ENCODE peak calls at places on chromosomes 11 and 22, in five cellular contexts. X is fibroblast of mammary gland, D is choroid plexus epithelial cell, O is nephron progenitor cell, L is brain microvascular endothelial cell. C is an unnamed sample.

GRCh38 chr11:115304774-115305472 is 199.3 kb downstream of the CADM1 start:
- DNase-seq in X (no peak), D (no peak), O (no peak), L (no peak), C (no peak)

GRCh38 chr22:45036154-45036553 is 26.3 kb upstream of the PHF21B start:
- DNase-seq in X (peak), D (no peak), O (no peak), L (no peak), C (no peak)

GRCh38 chr11:68649851-68650555 is 34.3 kb upstream of the GAL start:
- DNase-seq in X (no peak), D (no peak), O (no peak), L (no peak), C (no peak)

GRCh38 chr22:42745118-42745517 is 24.4 kb upstream of the A4GALT start:
- DNase-seq in X (peak), D (no peak), O (no peak), L (peak), C (no peak)

GRCh38 chr11:93849751-93850584 is 450 bp downstream of the VSTM5 start:
- DNase-seq in X (peak), D (peak), O (no peak), L (no peak), C (no peak)

GRCh38 chr11:130782361-130783221 is 133.7 kb downstream of the SNX19 start:
- DNase-seq in X (peak), D (peak), O (no peak), L (peak), C (no peak)

GRCh38 chr11:67651976-67652895 is 1.7 kb upstream of the ACY3 start:
- DNase-seq in X (no peak), D (no peak), O (no peak), L (no peak), C (no peak)

GRCh38 chr11:66317766-66318575 is 1.1 kb upstream of the CD248 start:
- DNase-seq in X (peak), D (peak), O (peak), L (peak), C (peak)

GRCh38 chr11:128453444-128454336 is 133.7 kb downstream of the ETS1 start:
- DNase-seq in X (peak), D (peak), O (no peak), L (peak), C (no peak)

GRCh38 chr11:14065153-14065552 is 102.6 kb downstream of the SPON1 start:
- DNase-seq in X (peak), D (no peak), O (no peak), L (no peak), C (no peak)

GRCh38 chr11:112073941-112074811 is at the start of the genes NKAPD1 and PIH1D2:
- DNase-seq in X (peak), D (peak), O (peak), L (peak), C (peak)
- TF ChIP-seq CTCF in X (peak), D (no peak), O (no peak), L (peak), C (no peak)

DNA sequence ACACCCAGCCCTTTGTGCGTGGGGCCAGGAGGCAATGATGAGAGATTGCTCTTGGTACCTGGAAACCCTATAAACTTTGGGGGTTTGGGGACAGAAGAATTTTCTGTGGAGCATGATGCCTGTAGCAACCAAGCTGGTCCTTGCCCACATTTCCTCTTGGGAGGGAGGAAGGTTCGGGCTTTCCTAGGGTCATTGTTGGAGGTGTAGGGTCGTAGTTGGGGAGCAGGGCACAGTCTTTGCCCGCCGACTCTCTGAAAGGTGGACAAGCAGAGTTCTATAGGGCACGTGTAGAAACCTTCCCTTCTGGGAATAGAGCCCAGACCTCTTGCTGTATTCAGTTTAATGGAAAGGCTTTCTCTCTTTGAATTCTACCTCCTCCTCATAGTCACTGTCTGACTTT is 1.4 kb downstream of the PRDM11 start:
- DNase-seq in X (no peak), D (no peak), O (no peak), L (no peak), C (no peak)
- TF ChIP-seq CTCF in X (no peak), D (no peak), O (no peak), L (no peak), C (no peak)

GRCh38 chr11:40716344-40717178 is 742.9 kb downstream of the LRRC4C start:
- DNase-seq in X (no peak), D (no peak), O (no peak), L (no peak), C (no peak)

GRCh38 chr11:40722179-40722795 is 737.2 kb downstream of the LRRC4C start:
- DNase-seq in X (peak), D (peak), O (peak), L (no peak), C (no peak)
- TF ChIP-seq CTCF in X (peak), D (peak), O (peak), L (peak), C (no peak)

DNA sequence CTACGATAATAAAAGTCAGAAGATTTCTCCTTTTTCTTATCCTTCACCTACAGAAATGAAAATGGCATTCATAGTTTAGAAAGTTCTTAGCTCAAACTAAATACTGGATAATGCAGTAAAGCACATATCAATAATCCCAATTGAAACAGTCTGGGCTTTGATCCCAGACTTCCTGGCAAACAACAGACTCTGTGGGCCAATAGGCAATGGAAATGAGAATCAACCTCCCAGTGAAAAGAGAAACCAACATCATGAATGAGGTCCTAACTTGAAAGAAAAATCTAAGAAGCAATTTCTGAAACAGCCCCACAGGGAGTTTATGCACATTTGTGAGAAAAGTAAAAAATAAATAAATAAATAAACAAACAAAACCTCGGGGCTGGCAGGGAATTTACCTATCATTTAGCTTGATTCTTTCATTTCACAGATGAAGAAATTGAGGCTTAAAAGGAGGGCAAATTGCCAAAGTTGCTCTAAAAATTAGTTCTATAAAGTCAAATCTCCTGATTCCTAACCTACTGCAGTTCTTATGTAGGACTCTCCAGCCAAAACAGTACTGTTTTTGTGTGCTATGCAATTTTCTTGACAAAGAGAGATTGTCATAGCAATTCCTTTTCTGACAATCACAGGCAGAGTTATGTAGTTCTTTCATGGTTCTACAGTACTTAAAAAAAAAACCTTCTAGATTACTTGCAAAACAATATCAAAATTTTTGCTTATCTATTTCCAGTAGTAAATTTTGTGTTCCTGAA is 265.9 kb downstream of the GRM5 start:
- DNase-seq in X (peak), D (no peak), O (no peak), L (no peak), C (no peak)
- TF ChIP-seq CTCF in X (no peak), D (no peak), O (no peak), L (no peak), C (no peak)

GRCh38 chr11:133911169-133911568 is 45.6 kb downstream of the IGSF9B start:
- DNase-seq in X (no peak), D (no peak), O (no peak), L (no peak), C (no peak)
- TF ChIP-seq CTCF in X (no peak), D (peak), O (no peak), L (no peak), C (no peak)

GRCh38 chr11:36746886-36747710 is 149.1 kb upstream of the RAG2 start:
- DNase-seq in X (peak), D (peak), O (peak), L (peak), C (peak)
- TF ChIP-seq CTCF in X (peak), D (peak), O (peak), L (peak), C (peak)

DNA sequence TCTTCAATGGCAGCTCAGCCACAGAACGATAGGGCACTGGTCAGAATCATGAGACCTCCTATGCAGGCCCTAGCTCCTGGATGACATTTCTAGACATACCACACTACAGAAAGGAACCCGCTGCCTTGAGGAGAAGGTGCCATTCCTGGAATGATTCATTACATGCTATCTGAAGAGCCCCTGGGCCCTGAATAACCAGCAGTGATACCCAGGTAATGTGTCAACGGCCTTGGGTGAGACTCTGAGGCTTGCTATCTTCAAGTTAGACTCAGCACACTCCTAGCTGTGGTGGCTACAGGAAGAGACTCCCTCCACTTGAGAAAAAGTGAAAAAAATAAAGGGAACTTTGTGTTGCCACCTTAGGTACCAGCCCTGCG is 161.2 kb upstream of the GRIA4 start:
- DNase-seq in X (no peak), D (no peak), O (no peak), L (no peak), C (no peak)
- TF ChIP-seq CTCF in X (no peak), D (no peak), O (no peak), L (no peak), C (no peak)

DNA sequence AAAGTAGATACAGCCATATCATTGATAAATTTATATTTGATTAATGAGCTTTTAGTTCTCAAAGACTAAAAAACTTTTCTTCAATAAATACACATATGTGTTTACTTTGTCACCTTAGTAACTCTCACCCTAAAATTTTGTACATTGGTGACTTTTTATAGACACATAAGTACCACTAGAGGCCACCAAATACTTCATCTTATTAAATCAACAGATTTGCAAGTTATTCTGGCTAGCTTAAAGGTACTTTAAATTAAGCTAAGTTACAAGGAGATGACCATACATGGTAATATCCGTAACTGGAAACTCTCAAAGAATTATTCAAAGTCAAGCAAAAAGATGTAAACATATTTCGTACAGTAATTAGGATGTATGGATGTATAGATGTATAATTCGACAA is 112.2 kb downstream of the SBF2 start:
- DNase-seq in X (peak), D (peak), O (no peak), L (no peak), C (no peak)
- TF ChIP-seq CTCF in X (peak), D (peak), O (no peak), L (no peak), C (no peak)

GRCh38 chr11:26204839-26205238 is 127.1 kb upstream of the ANO3 start:
- DNase-seq in X (no peak), D (no peak), O (no peak), L (no peak), C (no peak)
- TF ChIP-seq CTCF in X (no peak), D (no peak), O (no peak), L (no peak), C (no peak)

GRCh38 chr11:81655351-81655750 is 1078.3 kb downstream of the FAM181B start:
- DNase-seq in X (no peak), D (peak), O (no peak), L (peak), C (no peak)

DNA sequence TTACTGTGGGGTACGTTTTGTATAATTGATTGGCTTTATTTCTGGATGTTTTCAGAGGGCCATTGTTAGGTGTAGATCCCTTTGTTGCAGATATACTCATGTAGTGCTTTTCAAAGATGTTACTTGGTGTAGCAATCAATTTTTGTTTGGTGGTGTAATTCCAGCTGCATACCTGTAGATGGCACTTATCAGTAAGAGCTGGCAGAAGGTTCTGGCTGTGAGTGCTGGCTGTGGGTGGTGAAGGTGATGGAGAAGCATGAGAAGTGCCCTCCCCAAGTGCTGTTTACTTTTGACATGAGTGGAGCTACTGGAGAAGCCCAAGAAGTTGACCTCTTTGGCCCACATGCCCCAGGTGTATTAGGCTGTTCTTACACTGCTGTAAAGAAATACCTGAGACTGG is 1074.9 kb downstream of the FAM181B start:
- DNase-seq in X (peak), D (peak), O (peak), L (peak), C (no peak)
- TF ChIP-seq CTCF in X (peak), D (peak), O (peak), L (peak), C (peak)